ENCODE peak calls at places on chromosomes 2 and 18, in eight cellular contexts. B is effector memory CD4-positive, alpha-beta T cell; U is CD8-positive, alpha-beta memory T cell; J is right lobe of liver; E is adrenal gland; G is ovary; T is aorta; R is H1. F is an unnamed sample. For H3K9me3, the result is how much of the 10 kb centered on the place peaks cover.

GRCh38 chr2:15941483-15941853 is 1.1 kb downstream of the MYCN start:
- DNase-seq in E (no peak), G (peak), J (no peak), R (peak), B (no peak), U (no peak), T (no peak), F (no peak)

GRCh38 chr2:224901121-224901676 is 141.1 kb downstream of the DOCK10 start:
- DNase-seq in G (no peak), J (no peak), U (no peak), B (no peak), E (no peak), R (no peak), T (no peak), F (no peak)

GRCh38 chr2:215299337-215299859 is 12.5 kb upstream of the ATIC start:
- DNase-seq in U (no peak), T (no peak), R (no peak), B (no peak), G (no peak), J (no peak), E (no peak), F (no peak)

GRCh38 chr2:235098273-235098672 is 146.5 kb downstream of the SH3BP4 start:
- DNase-seq in R (peak), J (no peak), G (no peak), U (no peak), B (no peak), T (no peak), E (no peak), F (no peak)

GRCh38 chr2:181790716-181791649 is 100.5 kb upstream of the ITPRID2 start:
- DNase-seq in R (no peak), U (no peak), T (no peak), B (no peak), E (no peak), J (no peak), G (no peak), F (no peak)

GRCh38 chr18:36188912-36189311 is 1.6 kb downstream of the MOCOS start:
- DNase-seq in E (no peak), U (no peak), B (no peak), J (no peak), R (peak), G (no peak), T (no peak), F (no peak)

GRCh38 chr2:64023485-64024258 is 4.4 kb upstream of the VPS54 start:
- DNase-seq in G (no peak), R (no peak), B (no peak), U (no peak), J (no peak), E (no peak), T (no peak), F (no peak)

GRCh38 chr18:70221911-70222278 is 16.4 kb upstream of the RTTN start:
- DNase-seq in T (no peak), B (no peak), J (no peak), U (no peak), E (no peak), G (no peak), R (no peak), F (no peak)

GRCh38 chr2:180655842-180656454 is 324.5 kb upstream of the UBE2E3 start:
- DNase-seq in U (no peak), B (no peak), T (no peak), G (no peak), E (no peak), R (no peak), J (no peak), F (no peak)

GRCh38 chr18:54278615-54279014 is 9.3 kb downstream of the POLI start:
- DNase-seq in B (no peak), G (no peak), E (no peak), U (no peak), J (no peak), R (no peak), T (no peak), F (no peak)

GRCh38 chr2:240136671-240137292 is 677 bp upstream of the COPS9 start:
- DNase-seq in G (no peak), U (no peak), B (peak), T (no peak), J (no peak), R (no peak), E (no peak), F (no peak)

GRCh38 chr2:38599706-38600105 is 3.0 kb downstream of the HNRNPLL start:
- DNase-seq in U (no peak), E (no peak), R (no peak), J (no peak), T (no peak), G (no peak), B (no peak), F (no peak)
- H3K4me3 ChIP-seq in U (peak), E (no peak), R (peak), J (no peak), T (no peak), G (peak), B (peak), F (peak)

GRCh38 chr2:8248623-8248957 is 433.3 kb upstream of the ID2 start:
- DNase-seq in U (no peak), R (no peak), G (no peak), J (no peak), T (no peak), B (no peak), E (no peak), F (no peak)

GRCh38 chr2:8249769-8250168 is 432.1 kb upstream of the ID2 start:
- DNase-seq in U (no peak), J (no peak), R (no peak), B (no peak), E (no peak), T (no peak), G (no peak), F (no peak)

GRCh38 chr2:8251291-8251690 is 430.6 kb upstream of the ID2 start:
- DNase-seq in B (no peak), J (no peak), G (no peak), E (no peak), T (no peak), U (no peak), R (no peak), F (no peak)

GRCh38 chr2:8249191-8249590 is 432.7 kb upstream of the ID2 start:
- DNase-seq in E (no peak), U (no peak), G (no peak), J (peak), B (no peak), R (no peak), T (peak), F (no peak)

GRCh38 chr2:8247905-8248622 is 433.8 kb upstream of the ID2 start:
- DNase-seq in J (no peak), R (no peak), E (no peak), B (no peak), T (no peak), G (no peak), U (no peak), F (no peak)
- H3K9me3 ChIP-seq in J (under half), R (under half), E (under half), B (under half), T (under half), G (under half), U (under half), F (under half)

DNA sequence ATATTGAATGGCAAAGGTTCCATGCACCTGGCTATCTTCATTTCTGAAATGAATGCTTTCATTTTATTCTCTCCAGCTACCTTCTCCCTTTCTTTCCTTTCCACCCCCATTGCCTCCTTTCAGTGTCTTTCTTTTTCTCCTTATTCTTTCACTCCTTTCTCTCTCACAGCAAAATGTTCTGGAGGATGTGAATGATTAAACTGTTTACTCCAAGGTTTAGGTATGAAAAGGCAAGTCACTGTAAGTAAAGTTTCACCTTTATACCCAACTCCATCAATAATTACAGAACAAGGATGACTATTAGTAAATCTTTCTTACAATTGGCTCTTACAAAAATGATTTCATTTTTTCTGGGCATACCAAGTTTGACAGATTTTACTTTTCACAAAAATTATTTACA is 4.3 kb downstream of the PAX8 start:
- DNase-seq in T (no peak), G (no peak), E (no peak), B (no peak), U (no peak), J (no peak), R (no peak), F (no peak)
- H3K4me3 ChIP-seq in T (no peak), G (no peak), E (no peak), B (no peak), U (no peak), J (no peak), R (no peak), F (no peak)

GRCh38 chr2:62283147-62283546 is 87.2 kb downstream of the B3GNT2 start:
- DNase-seq in E (no peak), T (no peak), B (no peak), J (no peak), G (no peak), R (no peak), U (no peak), F (no peak)
- H3K9me3 ChIP-seq in E (under half), T (under half), B (under half), J (under half), G (under half), R (under half), U (under half), F (under half)

DNA sequence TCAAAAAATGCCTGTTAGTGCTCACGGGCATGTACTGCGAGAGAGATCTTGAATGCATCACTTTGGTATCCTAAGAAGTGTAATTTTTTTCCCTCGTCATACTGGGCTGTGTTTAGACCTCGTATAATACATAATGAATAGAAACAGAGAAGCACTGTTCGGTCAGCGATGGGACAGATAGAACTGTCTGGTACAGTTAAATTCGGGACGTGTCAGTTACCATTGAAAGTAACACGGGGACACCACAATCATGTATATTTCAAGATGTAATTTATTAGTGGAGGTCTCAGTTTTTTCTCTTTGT is 1.8 kb downstream of the PKP4 start:
- DNase-seq in R (no peak), E (no peak), U (no peak), J (no peak), B (no peak), T (no peak), G (no peak), F (no peak)
- H3K4me3 ChIP-seq in R (peak), E (no peak), U (peak), J (peak), B (peak), T (peak), G (peak), F (peak)